ENCODE peak calls at places on chromosomes 11 and 22, in seven cellular contexts. N, K, B, P, X, U and C are unnamed samples.

GRCh38 chr22:32842486-32842885 is 41.0 kb downstream of the TIMP3 start:
- DNase-seq in N (no peak), K (no peak), B (no peak), P (no peak), X (no peak), U (no peak), C (no peak)

GRCh38 chr22:46797355-46797754 is 34.9 kb downstream of the TBC1D22A start:
- DNase-seq in N (peak), K (no peak), B (no peak), P (no peak), X (peak), U (no peak), C (no peak)

GRCh38 chr11:20913113-20913512 is 243.7 kb downstream of the NELL1 start:
- DNase-seq in N (peak), K (no peak), B (no peak), P (no peak), X (no peak), U (no peak), C (no peak)

GRCh38 chr11:18115360-18116127 is 9.7 kb upstream of the SAAL1 start:
- DNase-seq in N (peak), K (peak), B (peak), P (peak), X (peak), U (no peak), C (peak)

GRCh38 chr11:1521382-1522080 is 35.0 kb upstream of the MOB2 start:
- DNase-seq in N (no peak), K (no peak), B (no peak), P (no peak), X (no peak), U (no peak), C (no peak)

GRCh38 chr22:43106302-43106701 is 4.2 kb upstream of the BIK start:
- DNase-seq in N (no peak), K (no peak), B (no peak), P (no peak), X (no peak), U (no peak), C (no peak)

GRCh38 chr11:33055361-33055760 is 16.0 kb downstream of the TCP11L1 start:
- DNase-seq in N (no peak), K (peak), B (no peak), P (no peak), X (no peak), U (no peak), C (no peak)

GRCh38 chr22:29369460-29369859 is 18.9 kb downstream of the AP1B1 start:
- DNase-seq in N (peak), K (peak), B (no peak), P (peak), X (no peak), U (peak), C (no peak)

GRCh38 chr11:78635814-78636506 is 61.3 kb upstream of the NARS2 start:
- DNase-seq in N (no peak), K (no peak), B (no peak), P (no peak), X (no peak), U (no peak), C (no peak)

GRCh38 chr22:46726066-46726985 is 11.7 kb downstream of the CERK start:
- DNase-seq in N (no peak), K (no peak), B (peak), P (peak), X (no peak), U (no peak), C (no peak)

GRCh38 chr11:95417832-95418231 is 186.8 kb upstream of the SESN3 start:
- DNase-seq in N (no peak), K (no peak), B (no peak), P (no peak), X (no peak), U (no peak), C (no peak)

GRCh38 chr22:44331881-44332714 is 19.3 kb upstream of the SHISAL1 start:
- DNase-seq in N (peak), K (no peak), B (no peak), P (peak), X (no peak), U (no peak), C (no peak)

GRCh38 chr22:50683994-50684371 is 11.4 kb downstream of the SHANK3 start:
- DNase-seq in N (no peak), K (no peak), B (no peak), P (no peak), X (no peak), U (no peak), C (no peak)

GRCh38 chr22:20125201-20126174 is 6.1 kb upstream of the ZDHHC8 start:
- DNase-seq in N (no peak), K (no peak), B (no peak), P (no peak), X (no peak), U (no peak), C (no peak)

GRCh38 chr11:118918128-118918685 is 7.5 kb downstream of the BCL9L start:
- DNase-seq in N (peak), K (peak), B (peak), P (peak), X (peak), U (peak), C (peak)

GRCh38 chr11:14642453-14642852 is 1.2 kb upstream of the PDE3B start:
- DNase-seq in N (no peak), K (no peak), B (no peak), P (no peak), X (no peak), U (no peak), C (no peak)

GRCh38 chr11:61912530-61912898 is 4.9 kb downstream of the RAB3IL1 start:
- DNase-seq in N (no peak), K (no peak), B (no peak), P (peak), X (no peak), U (no peak), C (no peak)

GRCh38 chr11:105168457-105168856 is 28.9 kb upstream of the CARD18 start:
- DNase-seq in N (no peak), K (no peak), B (no peak), P (no peak), X (no peak), U (no peak), C (no peak)

GRCh38 chr11:75802913-75803820 is 11.8 kb upstream of the UVRAG start:
- DNase-seq in N (peak), K (peak), B (peak), P (peak), X (peak), U (peak), C (peak)

GRCh38 chr22:28911777-28912669 is 28.7 kb downstream of the ZNRF3 start:
- DNase-seq in N (no peak), K (no peak), B (peak), P (no peak), X (no peak), U (no peak), C (no peak)

GRCh38 chr11:46003647-46004046 is 81.2 kb downstream of the LARGE2 start:
- DNase-seq in N (peak), K (no peak), B (no peak), P (no peak), X (no peak), U (no peak), C (no peak)

GRCh38 chr22:39727541-39727940 is 157.0 kb downstream of the CACNA1I start:
- DNase-seq in N (no peak), K (no peak), B (no peak), P (no peak), X (peak), U (no peak), C (no peak)

GRCh38 chr11:42329930-42330555 is 870.6 kb upstream of the LRRC4C start:
- DNase-seq in N (no peak), K (no peak), B (no peak), P (no peak), X (no peak), U (no peak), C (no peak)

GRCh38 chr22:40491990-40492631 is 121.7 kb downstream of the SGSM3 start:
- DNase-seq in N (peak), K (no peak), B (peak), P (no peak), X (no peak), U (no peak), C (no peak)

GRCh38 chr22:37379085-37379484 is 48.2 kb downstream of the ELFN2 start:
- DNase-seq in N (no peak), K (no peak), B (no peak), P (no peak), X (no peak), U (no peak), C (no peak)